ENCODE peak calls at places on chromosomes 5 and 9, in five cellular contexts. One of them, this sample, is unnamed.

GRCh38 chr9:72271617-72272478 is 93.2 kb downstream of the ZFAND5 start:
- DNase-seq in RPMI7951: peak
- DNase-seq in fibroblast of gingiva: peak
- DNase-seq in smooth muscle cell of the brain vasculature: no peak
- DNase-seq in neural crest cell: peak
- DNase-seq in this sample: peak

GRCh38 chr5:22900801-22901310 is 47.7 kb upstream of the CDH12 start:
- DNase-seq in RPMI7951: no peak
- DNase-seq in fibroblast of gingiva: no peak
- DNase-seq in smooth muscle cell of the brain vasculature: no peak
- DNase-seq in neural crest cell: no peak
- DNase-seq in this sample: no peak

GRCh38 chr5:170892201-170892600 is 30.4 kb downstream of the RANBP17 start:
- DNase-seq in RPMI7951: no peak
- DNase-seq in fibroblast of gingiva: peak
- DNase-seq in smooth muscle cell of the brain vasculature: peak
- DNase-seq in neural crest cell: no peak
- DNase-seq in this sample: peak

GRCh38 chr9:23382418-23382817 is 443.6 kb downstream of the ELAVL2 start:
- DNase-seq in RPMI7951: no peak
- DNase-seq in fibroblast of gingiva: no peak
- DNase-seq in smooth muscle cell of the brain vasculature: no peak
- DNase-seq in neural crest cell: no peak
- DNase-seq in this sample: no peak

GRCh38 chr5:132500244-132500930 is 9.8 kb upstream of the IRF1 start:
- DNase-seq in RPMI7951: no peak
- DNase-seq in fibroblast of gingiva: no peak
- DNase-seq in smooth muscle cell of the brain vasculature: no peak
- DNase-seq in neural crest cell: no peak
- DNase-seq in this sample: no peak

GRCh38 chr5:142871056-142871879 is 101.1 kb downstream of the ARHGAP26 start:
- DNase-seq in RPMI7951: no peak
- DNase-seq in fibroblast of gingiva: no peak
- DNase-seq in smooth muscle cell of the brain vasculature: no peak
- DNase-seq in neural crest cell: no peak
- DNase-seq in this sample: no peak

GRCh38 chr5:130476325-130476724 is 572.1 kb downstream of the CHSY3 start:
- DNase-seq in RPMI7951: no peak
- DNase-seq in fibroblast of gingiva: no peak
- DNase-seq in smooth muscle cell of the brain vasculature: no peak
- DNase-seq in neural crest cell: no peak
- DNase-seq in this sample: no peak

GRCh38 chr9:97514531-97514930 is 13.1 kb downstream of the TMOD1 start:
- DNase-seq in RPMI7951: no peak
- DNase-seq in fibroblast of gingiva: no peak
- DNase-seq in smooth muscle cell of the brain vasculature: no peak
- DNase-seq in neural crest cell: no peak
- DNase-seq in this sample: no peak

GRCh38 chr5:75664933-75665332 is 52.3 kb downstream of the POC5 start:
- DNase-seq in RPMI7951: no peak
- DNase-seq in fibroblast of gingiva: no peak
- DNase-seq in smooth muscle cell of the brain vasculature: no peak
- DNase-seq in neural crest cell: no peak
- DNase-seq in this sample: no peak

GRCh38 chr9:70817306-70817705 is 304.1 kb downstream of the TRPM3 start:
- DNase-seq in RPMI7951: no peak
- DNase-seq in fibroblast of gingiva: no peak
- DNase-seq in smooth muscle cell of the brain vasculature: no peak
- DNase-seq in neural crest cell: no peak
- DNase-seq in this sample: no peak

GRCh38 chr9:89743576-89744254 is 138.9 kb downstream of the GADD45G start:
- DNase-seq in RPMI7951: no peak
- DNase-seq in fibroblast of gingiva: no peak
- DNase-seq in smooth muscle cell of the brain vasculature: no peak
- DNase-seq in neural crest cell: no peak
- DNase-seq in this sample: no peak

GRCh38 chr5:127068771-127069330 is 4.5 kb downstream of the C5orf63 start:
- DNase-seq in RPMI7951: peak
- DNase-seq in fibroblast of gingiva: peak
- DNase-seq in smooth muscle cell of the brain vasculature: no peak
- DNase-seq in neural crest cell: no peak
- DNase-seq in this sample: peak

GRCh38 chr9:125888220-125888619 is 141.0 kb downstream of the PBX3 start:
- DNase-seq in RPMI7951: peak
- DNase-seq in fibroblast of gingiva: peak
- DNase-seq in smooth muscle cell of the brain vasculature: no peak
- DNase-seq in neural crest cell: no peak
- DNase-seq in this sample: no peak

GRCh38 chr5:39209924-39210323 is 9.4 kb downstream of the FYB1 start:
- DNase-seq in RPMI7951: peak
- DNase-seq in fibroblast of gingiva: no peak
- DNase-seq in smooth muscle cell of the brain vasculature: no peak
- DNase-seq in neural crest cell: no peak
- DNase-seq in this sample: peak

GRCh38 chr5:68444048-68444447 is 228.5 kb downstream of the PIK3R1 start:
- DNase-seq in RPMI7951: no peak
- DNase-seq in fibroblast of gingiva: no peak
- DNase-seq in smooth muscle cell of the brain vasculature: no peak
- DNase-seq in neural crest cell: no peak
- DNase-seq in this sample: no peak

GRCh38 chr5:177008716-177009115 is 2.1 kb upstream of the UIMC1 start:
- DNase-seq in RPMI7951: no peak
- DNase-seq in fibroblast of gingiva: no peak
- DNase-seq in smooth muscle cell of the brain vasculature: no peak
- DNase-seq in neural crest cell: no peak
- DNase-seq in this sample: no peak

GRCh38 chr5:175743676-175744210 is 85.9 kb downstream of the HRH2 start:
- DNase-seq in RPMI7951: peak
- DNase-seq in fibroblast of gingiva: no peak
- DNase-seq in smooth muscle cell of the brain vasculature: no peak
- DNase-seq in neural crest cell: no peak
- DNase-seq in this sample: peak

GRCh38 chr5:155126573-155126972 is 113.0 kb downstream of the KIF4B start:
- DNase-seq in RPMI7951: no peak
- DNase-seq in fibroblast of gingiva: no peak
- DNase-seq in smooth muscle cell of the brain vasculature: no peak
- DNase-seq in neural crest cell: no peak
- DNase-seq in this sample: no peak